ENCODE peak calls at places on chromosomes 16 and 17, in six cellular contexts. Z, Q, M, O, Y and U are unnamed samples.

GRCh38 chr16:65113441-65113840 is 8.4 kb downstream of the CDH11 start:
- DNase-seq in M (no peak), Z (no peak), Q (no peak), O (no peak), Y (no peak), U (no peak)

GRCh38 chr16:29821663-29822115 is 1.4 kb downstream of the MVP start:
- DNase-seq in O (peak), M (peak), Y (no peak), Q (no peak), Z (no peak), U (no peak)

GRCh38 chr16:52455549-52456277 is 91.2 kb downstream of the TOX3 start:
- DNase-seq in M (no peak), Q (no peak), O (peak), Z (no peak), Y (no peak), U (no peak)

GRCh38 chr17:32461853-32462617 is 17.7 kb downstream of the PSMD11 start:
- DNase-seq in M (peak), Y (peak), Z (peak), Q (peak), O (peak), U (no peak)

GRCh38 chr16:23074423-23074822 is 74.8 kb downstream of the USP31 start:
- DNase-seq in M (peak), Q (no peak), Z (no peak), O (no peak), Y (no peak), U (no peak)

GRCh38 chr16:57775661-57776469 is 26.4 kb downstream of the KIFC3 start:
- DNase-seq in Q (no peak), Y (no peak), M (no peak), Z (no peak), O (no peak), U (no peak)

GRCh38 chr16:3292604-3293003 is 9.3 kb downstream of the ZNF263 start:
- DNase-seq in Y (no peak), Z (no peak), M (no peak), O (no peak), Q (no peak), U (no peak)

GRCh38 chr17:40803617-40804082 is 3.9 kb upstream of the KRT28 start:
- DNase-seq in M (peak), Y (peak), Z (peak), O (peak), Q (peak), U (peak)

GRCh38 chr17:48389903-48390302 is 40.1 kb downstream of the SKAP1 start:
- DNase-seq in O (no peak), Z (no peak), Q (no peak), Y (no peak), M (no peak), U (no peak)

GRCh38 chr17:75855310-75856061 is at the start of gene WBP2:
- DNase-seq in M (peak), Y (peak), Z (peak), O (peak), Q (peak), U (peak)

GRCh38 chr16:68297908-68298307 is 12.8 kb downstream of the SLC7A6OS start:
- DNase-seq in M (no peak), O (peak), Q (no peak), Y (no peak), Z (no peak), U (no peak)

GRCh38 chr16:83098536-83098935 is 471.8 kb downstream of the CDH13 start:
- DNase-seq in O (no peak), M (no peak), Y (no peak), Q (no peak), Z (no peak), U (no peak)

GRCh38 chr16:54318941-54319340 is 32.4 kb upstream of the IRX3 start:
- DNase-seq in O (no peak), Y (no peak), M (peak), Z (no peak), Q (no peak), U (no peak)

GRCh38 chr16:2934450-2934849 is 22.7 kb downstream of the FLYWCH1 start:
- DNase-seq in M (no peak), Y (no peak), Z (no peak), O (no peak), Q (no peak), U (no peak)

GRCh38 chr17:71460943-71461342 is 659.9 kb upstream of the SOX9 start:
- DNase-seq in Y (no peak), Z (no peak), Q (no peak), O (peak), M (peak), U (no peak)

GRCh38 chr17:64004218-64004770 is 6.1 kb downstream of the PRR29 start:
- DNase-seq in Y (no peak), Z (no peak), O (no peak), Q (no peak), M (no peak), U (no peak)

GRCh38 chr16:17509194-17509593 is 38.4 kb upstream of the XYLT1 start:
- DNase-seq in Q (no peak), Y (no peak), O (no peak), M (peak), Z (no peak), U (no peak)

GRCh38 chr17:2070241-2071023 is 15.5 kb downstream of the HIC1 start:
- DNase-seq in O (no peak), M (no peak), Z (no peak), Q (no peak), Y (no peak), U (no peak)

GRCh38 chr17:56257075-56257474 is 103.8 kb downstream of the ANKFN1 start:
- DNase-seq in Y (no peak), Z (no peak), Q (no peak), O (no peak), M (no peak), U (no peak)

GRCh38 chr16:57694556-57695377 is at the start of gene DRC7:
- DNase-seq in Y (no peak), M (peak), O (peak), Q (no peak), Z (peak), U (no peak)

GRCh38 chr17:48468299-48468698 is 38.3 kb upstream of the SKAP1 start:
- DNase-seq in Y (no peak), Z (no peak), M (no peak), O (no peak), Q (no peak), U (no peak)

GRCh38 chr16:4200000-4200780 is 41.7 kb downstream of the SRL start:
- DNase-seq in Q (no peak), Y (no peak), M (peak), O (peak), Z (no peak), U (no peak)

GRCh38 chr17:9842057-9842758 is 16.5 kb downstream of the GLP2R start:
- DNase-seq in Z (no peak), Q (no peak), O (no peak), Y (no peak), M (peak), U (no peak)

GRCh38 chr16:10926867-10927266 is 15.4 kb downstream of the DEXI start:
- DNase-seq in M (no peak), O (no peak), Y (no peak), Z (no peak), Q (no peak), U (no peak)

GRCh38 chr17:75908201-75908600 is 3.5 kb upstream of the MRPL38 start:
- DNase-seq in Q (no peak), Z (no peak), M (no peak), O (no peak), Y (no peak), U (no peak)

GRCh38 chr16:81661082-81661481 is 118.0 kb upstream of the PLCG2 start:
- DNase-seq in Q (no peak), O (no peak), Z (no peak), M (no peak), Y (no peak), U (no peak)

GRCh38 chr16:22356930-22357634 is 17.3 kb downstream of the CDR2 start:
- DNase-seq in Z (no peak), Y (no peak), Q (no peak), O (no peak), M (peak), U (no peak)

GRCh38 chr16:3791701-3792100 is 74.4 kb upstream of the TRAP1 start:
- DNase-seq in Q (no peak), O (no peak), M (no peak), Y (no peak), Z (no peak), U (no peak)

GRCh38 chr17:8955021-8955420 is 10.5 kb downstream of the PIK3R5 start:
- DNase-seq in O (no peak), Y (no peak), Q (no peak), M (no peak), Z (no peak), U (no peak)

GRCh38 chr16:82835487-82836160 is 208.9 kb downstream of the CDH13 start:
- DNase-seq in O (no peak), Q (no peak), M (no peak), Z (no peak), Y (no peak), U (no peak)

GRCh38 chr16:9068886-9069285 is 22.6 kb upstream of the HAPSTR1 start:
- DNase-seq in Q (no peak), Y (no peak), O (no peak), M (no peak), Z (no peak), U (no peak)

GRCh38 chr17:80605326-80606066 is 60.9 kb downstream of the RPTOR start:
- DNase-seq in M (peak), O (peak), Z (peak), Q (peak), Y (no peak), U (peak)

GRCh38 chr17:30584810-30585209 is 107.6 kb downstream of the GOSR1 start:
- DNase-seq in Z (no peak), M (no peak), Q (no peak), O (no peak), Y (no peak), U (no peak)

GRCh38 chr16:4411684-4412083 is 4.7 kb downstream of the CORO7 start:
- DNase-seq in O (no peak), Y (no peak), Z (no peak), M (no peak), Q (no peak), U (no peak)

GRCh38 chr17:67008101-67008500 is 36.3 kb upstream of the CACNG1 start:
- DNase-seq in M (no peak), Z (no peak), Y (no peak), Q (no peak), O (no peak), U (no peak)

GRCh38 chr17:12667299-12667958 is 1.7 kb downstream of the MYOCD start:
- DNase-seq in Y (no peak), Z (no peak), M (peak), Q (no peak), O (peak), U (no peak)

GRCh38 chr17:44359001-44359400 is 4.7 kb downstream of the FAM171A2 start:
- DNase-seq in M (no peak), O (no peak), Z (no peak), Y (no peak), Q (no peak), U (no peak)